ENCODE peak calls at places on chromosomes 6 and 20, in five cellular contexts. I is lung, R is ascending aorta, K is heart right ventricle, Z is adrenal gland. E is an unnamed sample.

GRCh38 chr6:169205176-169206160 is 48.2 kb downstream of the THBS2 start:
- DNase-seq in K (no peak), Z (no peak), R (no peak), I (no peak), E (no peak)

GRCh38 chr6:32439708-32440214 is at the start of gene HLA-DRA:
- DNase-seq in I (peak; percentile 62), R (no peak), Z (peak; percentile 46), K (peak; percentile 69), E (no peak)

GRCh38 chr20:60586417-60587105 is 628.3 kb downstream of the CDH26 start:
- DNase-seq in R (no peak), Z (no peak), K (peak; percentile 14), I (no peak), E (peak; percentile 28)

GRCh38 chr6:28884423-28885148 is 39.2 kb downstream of the TRIM27 start:
- DNase-seq in R (no peak), Z (no peak), I (no peak), K (no peak), E (no peak)

GRCh38 chr6:138339024-138339423 is 38.7 kb upstream of the SMIM28 start:
- DNase-seq in I (no peak), K (no peak), Z (no peak), R (no peak), E (no peak)

GRCh38 chr20:59933296-59933848 is at the start of gene SYCP2:
- DNase-seq in I (no peak), Z (peak; percentile 26), K (peak; percentile 50), R (no peak), E (peak; percentile 78)

GRCh38 chr20:32959351-32960221 is 44.6 kb downstream of the SUN5 start:
- DNase-seq in Z (no peak), K (no peak), I (no peak), R (no peak), E (no peak)

GRCh38 chr20:5039255-5039657 is 37.9 kb upstream of the SLC23A2 start:
- DNase-seq in Z (no peak), I (no peak), R (no peak), K (no peak), E (no peak)

GRCh38 chr20:48538856-48539255 is 288.9 kb downstream of the PREX1 start:
- DNase-seq in I (no peak), Z (no peak), K (no peak), R (no peak), E (no peak)

GRCh38 chr6:41257369-41258195 is 28.9 kb downstream of the TREM1 start:
- DNase-seq in Z (peak; percentile 51), K (peak; percentile 16), R (no peak), I (no peak), E (no peak)

DNA sequence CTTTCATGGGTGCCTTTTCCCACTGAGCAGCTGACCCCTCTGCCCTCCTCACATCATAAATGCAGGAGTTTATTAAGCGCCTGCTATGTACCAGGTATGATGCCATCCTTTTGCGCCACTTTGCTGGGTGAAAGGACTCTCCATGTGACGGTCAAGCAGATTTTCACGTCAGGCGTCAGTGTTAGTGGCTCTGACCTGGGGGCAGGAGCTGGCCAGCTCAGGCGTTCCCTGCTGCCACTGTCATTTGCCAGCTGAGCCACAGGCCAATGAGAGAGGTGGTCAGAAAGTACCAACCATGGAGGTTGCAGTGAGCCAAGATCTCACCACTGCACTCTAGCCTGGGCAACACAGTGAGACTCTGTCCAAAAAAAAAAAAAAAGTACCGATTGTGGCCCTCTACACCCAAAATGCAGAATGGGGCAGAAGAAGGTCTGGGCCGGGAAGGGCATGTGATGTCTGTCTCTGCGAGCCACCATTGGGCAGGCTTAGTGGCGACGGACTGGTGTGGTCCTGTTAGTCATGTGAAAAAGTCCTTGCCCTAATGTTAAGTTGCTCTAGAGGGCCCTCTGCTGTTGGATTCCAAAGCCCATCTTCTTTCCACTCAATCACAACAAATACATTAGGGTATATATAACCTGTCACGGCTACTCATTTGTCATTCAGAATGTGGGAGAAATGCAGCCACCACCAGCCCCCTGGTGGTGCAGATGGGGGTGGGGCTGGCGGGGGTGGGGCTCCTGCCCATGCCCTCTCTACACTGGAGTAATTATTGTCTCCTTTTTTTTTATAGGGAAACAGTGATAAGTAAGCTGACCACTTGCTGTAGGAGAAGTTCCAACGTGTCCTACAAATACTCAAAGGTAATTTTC is 18.4 kb upstream of the SLC22A1 start:
- DNase-seq in Z (no peak), K (no peak), I (no peak), R (no peak), E (no peak)
- TF ChIP-seq CTCF in Z (no peak), K (peak; percentile 28), I (no peak), R (no peak), E (no peak)

GRCh38 chr6:135213616-135214015 is 32.5 kb downstream of the MYB start:
- DNase-seq in R (no peak), I (no peak), Z (no peak), K (no peak), E (no peak)
- H3K36me3 ChIP-seq in R (no peaks in the 10 kb centered on the region), I (no peaks in the 10 kb centered on the region), Z (no peaks in the 10 kb centered on the region), K (no peaks in the 10 kb centered on the region), E (no peaks in the 10 kb centered on the region)

DNA sequence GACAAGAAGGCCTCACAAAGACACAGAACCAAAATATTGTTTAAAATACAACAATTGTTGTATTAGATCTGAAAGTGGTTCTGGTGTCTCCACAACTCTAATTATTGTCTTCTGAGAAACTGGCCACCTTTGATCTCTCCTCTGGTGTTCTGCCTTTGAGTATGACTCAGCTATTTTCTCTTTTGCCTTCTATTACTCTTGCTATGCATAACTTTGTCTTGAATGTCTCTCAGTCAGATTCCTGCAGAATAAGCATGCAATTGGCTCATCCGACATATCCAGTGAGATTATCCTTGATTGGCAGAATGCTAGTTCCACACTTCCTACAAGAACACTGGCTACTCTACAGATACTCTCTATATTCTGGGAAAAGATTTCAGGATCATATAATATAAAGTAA is 14.3 kb upstream of the EPM2A start:
- DNase-seq in Z (no peak), R (no peak), I (no peak), K (no peak), E (no peak)
- H3K4me3 ChIP-seq in Z (no peak overlapping the region), R (no peak overlapping the region), I (no peak overlapping the region), K (no peak overlapping the region), E (no peak overlapping the region)

DNA sequence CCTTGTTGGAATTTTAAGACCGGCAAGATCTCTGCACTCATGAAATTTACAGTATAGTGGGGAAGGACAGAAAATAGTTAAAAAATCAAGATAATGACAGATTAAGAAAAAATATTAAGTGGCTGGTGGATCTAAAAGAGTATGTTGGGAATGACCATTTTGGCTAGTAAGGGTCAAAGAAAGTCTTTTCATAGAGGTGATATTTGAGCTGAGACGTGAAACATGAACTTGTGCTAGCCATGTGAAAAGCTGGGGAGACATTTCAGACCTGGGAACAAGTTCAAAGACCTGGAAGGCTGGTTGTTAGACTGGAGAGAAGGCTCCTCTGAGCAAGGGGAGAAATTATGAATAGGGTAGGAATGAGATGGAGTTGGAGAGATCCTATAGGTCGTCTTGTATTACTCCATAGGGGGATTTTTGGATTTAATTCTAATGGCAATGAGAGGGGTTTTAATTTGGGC is 4.7 kb downstream of the BICRAL start:
- DNase-seq in R (no peak), I (no peak), Z (no peak), K (no peak), E (no peak)
- TF ChIP-seq CTCF in R (no peak), I (no peak), Z (no peak), K (no peak), E (no peak)

DNA sequence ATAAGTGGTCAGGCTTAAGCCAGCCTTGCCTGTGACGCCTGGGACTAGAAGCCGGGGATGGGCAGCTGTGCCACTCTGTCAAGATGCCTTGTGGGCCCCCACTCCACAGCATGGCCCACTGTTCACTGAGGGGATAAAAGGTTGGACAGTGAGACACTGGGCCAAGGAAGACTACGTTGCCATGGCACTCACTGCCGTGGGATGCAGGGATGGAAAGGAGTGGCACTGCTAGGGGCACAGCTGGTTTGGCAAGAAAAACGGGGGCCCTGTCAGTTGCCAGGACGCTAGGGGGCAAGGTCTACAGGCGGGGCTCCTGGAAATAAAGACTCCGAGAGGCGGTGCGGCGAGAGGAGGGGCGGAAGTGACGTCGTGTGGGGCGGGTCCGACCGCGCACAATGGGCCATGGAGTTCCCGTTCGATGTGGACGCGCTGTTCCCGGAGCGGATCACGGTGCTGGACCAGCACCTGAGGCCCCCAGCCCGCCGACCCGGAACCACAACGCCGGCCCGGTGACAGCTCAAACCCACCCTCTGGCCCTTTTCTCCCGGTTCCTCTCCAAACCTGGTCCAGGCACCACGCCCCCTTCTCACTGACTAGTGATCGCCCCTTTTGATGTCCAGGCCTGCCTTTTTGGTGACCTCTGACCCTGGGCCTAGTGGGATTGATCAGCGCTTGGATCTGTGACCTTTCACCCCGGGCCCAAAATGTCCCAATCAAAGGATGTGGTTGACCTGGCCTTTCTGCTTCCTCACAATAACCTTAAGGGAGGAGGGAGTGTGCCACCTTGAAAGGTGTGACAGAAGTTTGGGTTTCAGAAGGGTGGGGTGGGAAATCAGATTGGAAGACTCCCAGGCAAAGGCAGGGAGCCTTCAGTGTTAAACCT is at the start of gene ATAT1:
- DNase-seq in I (peak; percentile 89), R (peak; percentile 55), K (peak; percentile 91), Z (peak; percentile 80), E (peak; percentile 90)
- H3K36me3 ChIP-seq in I (peaks cover 23% of the 10 kb centered on the region), R (peaks cover 26% of the 10 kb centered on the region), K (peaks cover 86% of the 10 kb centered on the region), Z (peaks cover 73% of the 10 kb centered on the region), E (peaks cover 6% of the 10 kb centered on the region)

GRCh38 chr6:144390202-144390601 is 105.1 kb downstream of the UTRN start:
- DNase-seq in R (no peak), I (no peak), K (no peak), Z (no peak), E (no peak)
- H3K4me3 ChIP-seq in R (no peak overlapping the region), I (no peak overlapping the region), K (no peak overlapping the region), Z (no peak overlapping the region), E (no peak overlapping the region)

GRCh38 chr6:37732688-37733087 is 35.0 kb upstream of the MDGA1 start:
- DNase-seq in I (no peak), K (no peak), Z (no peak), R (no peak), E (no peak)
- TF ChIP-seq CTCF in I (no peak), K (no peak), Z (no peak), R (no peak), E (no peak)

GRCh38 chr20:18621004-18621403 is 33.1 kb downstream of the DTD1 start:
- DNase-seq in K (no peak), R (no peak), I (no peak), Z (no peak), E (no peak)
- H3K36me3 ChIP-seq in K (no peaks in the 10 kb centered on the region), R (no peaks in the 10 kb centered on the region), I (peaks cover 1% of the 10 kb centered on the region), Z (no peaks in the 10 kb centered on the region), E (no peaks in the 10 kb centered on the region)

GRCh38 chr6:106997392-106998257 is 23.1 kb upstream of the CD24 start:
- DNase-seq in Z (peak; percentile 63), I (peak; percentile 35), K (no peak), R (no peak), E (no peak)
- H3K4me3 ChIP-seq in Z (no peak overlapping the region), I (no peak overlapping the region), K (no peak overlapping the region), R (no peak overlapping the region), E (no peak overlapping the region)

DNA sequence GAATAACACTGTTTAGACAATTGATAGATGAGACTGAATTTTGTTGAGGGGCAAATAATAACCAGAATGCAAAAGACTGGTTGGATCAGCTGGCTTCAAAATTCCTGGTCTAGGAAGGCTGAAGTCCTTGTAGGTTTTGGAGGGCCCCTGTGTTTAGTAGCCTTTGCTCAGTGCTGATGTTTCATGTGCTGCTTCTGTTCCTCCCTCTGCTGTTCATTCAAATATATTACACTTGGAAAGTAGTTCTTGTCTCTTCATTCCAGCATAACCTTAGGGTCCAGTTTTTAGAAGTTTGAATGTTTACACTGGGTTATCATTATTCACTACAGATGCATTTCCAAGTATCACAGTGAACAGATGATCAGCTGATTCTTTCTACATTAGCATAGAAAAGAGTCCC is 72.5 kb downstream of the FLRT3 start:
- DNase-seq in Z (no peak), I (no peak), K (no peak), R (no peak), E (no peak)
- TF ChIP-seq CTCF in Z (no peak), I (no peak), K (peak; percentile 9), R (no peak), E (no peak)

E was measured in heart left ventricle.